ENCODE peak calls at places on chromosomes 11 and 22, in six cellular contexts. H, E, Z, N, F and I are unnamed samples.

GRCh38 chr11:8807544-8808225 is 103.3 kb upstream of the AKIP1 start:
- DNase-seq in Z (peak; percentile 61), N (peak; percentile 72), E (peak; percentile 40), H (peak; percentile 67), F (no peak), I (no peak)

GRCh38 chr11:116515666-116516184 is 257.1 kb downstream of the BUD13 start:
- DNase-seq in F (no peak), E (no peak), H (no peak), Z (no peak), N (no peak), I (no peak)

GRCh38 chr11:61110255-61111059 is 8.2 kb downstream of the CD5 start:
- DNase-seq in N (no peak), Z (no peak), F (no peak), H (no peak), E (no peak), I (no peak)

GRCh38 chr11:65525659-65526480 is 987 bp downstream of the SCYL1 start:
- DNase-seq in F (no peak), E (no peak), Z (no peak), N (no peak), H (no peak), I (no peak)

GRCh38 chr22:21681566-21682370 is 16.0 kb downstream of the PPIL2 start:
- DNase-seq in H (no peak), N (no peak), F (no peak), E (no peak), Z (no peak), I (no peak)

GRCh38 chr11:122882809-122883681 is 486 bp downstream of the JHY start:
- DNase-seq in N (peak; percentile 66), F (no peak), H (no peak), Z (peak; percentile 47), E (peak; percentile 67), I (peak; percentile 51)

GRCh38 chr11:17828311-17828751 is 93.8 kb downstream of the KCNC1 start:
- DNase-seq in H (peak; percentile 25), N (peak; percentile 32), F (peak; percentile 33), E (no peak), Z (peak; percentile 65), I (no peak)

GRCh38 chr11:68040121-68040956 is 1.5 kb downstream of the TCIRG1 start:
- DNase-seq in H (peak; percentile 69), E (peak; percentile 35), Z (peak; percentile 84), N (peak; percentile 74), F (no peak), I (peak; percentile 76)

GRCh38 chr11:72406536-72407507 is 27.5 kb downstream of the CLPB start:
- DNase-seq in H (no peak), E (no peak), Z (no peak), N (no peak), F (no peak), I (no peak)

GRCh38 chr22:39206491-39206890 is 38.3 kb downstream of the PDGFB start:
- DNase-seq in N (no peak), F (no peak), Z (no peak), E (no peak), H (no peak), I (peak; percentile 17)

GRCh38 chr11:36258730-36259360 is 30.4 kb downstream of the COMMD9 start:
- DNase-seq in N (peak; percentile 73), F (peak; percentile 33), H (peak; percentile 68), E (peak; percentile 44), Z (peak; percentile 51), I (peak; percentile 76)

GRCh38 chr11:90113541-90113940 is 20.9 kb upstream of the NAALAD2 start:
- DNase-seq in H (peak; percentile 11), N (no peak), F (no peak), Z (no peak), E (no peak), I (no peak)

GRCh38 chr22:42340695-42341383 is 70.4 kb upstream of the TCF20 start:
- DNase-seq in H (no peak), N (no peak), Z (no peak), E (no peak), F (no peak), I (no peak)

GRCh38 chr11:76186776-76187279 is 19.5 kb downstream of the WNT11 start:
- DNase-seq in H (no peak), N (no peak), F (no peak), E (no peak), Z (no peak), I (no peak)

GRCh38 chr11:2465201-2466068 is 20.6 kb downstream of the KCNQ1 start:
- DNase-seq in F (no peak), N (no peak), Z (no peak), E (no peak), H (no peak), I (peak; percentile 29)

GRCh38 chr11:101915811-101916291 is 471 bp downstream of the ANGPTL5 start:
- DNase-seq in F (no peak), H (peak; percentile 56), N (peak; percentile 20), E (peak; percentile 44), Z (no peak), I (peak; percentile 45)

GRCh38 chr22:17875156-17875555 is 100.9 kb upstream of the BID start:
- DNase-seq in E (no peak), Z (no peak), H (no peak), N (no peak), F (no peak), I (no peak)